ENCODE peak calls at places on chromosomes 5 and 9, in six cellular contexts. K, E, O, H, Y and Z are unnamed samples. For H3K36me3, the result is how much of the 10 kb centered on the place peaks cover.

GRCh38 chr5:87126869-87127268 is 140.8 kb upstream of the RASA1 start:
- DNase-seq in Y (no peak), O (no peak), H (no peak), E (no peak), K (no peak), Z (no peak)

GRCh38 chr5:90911169-90911568 is 352.6 kb downstream of the ADGRV1 start:
- DNase-seq in E (no peak), O (no peak), H (no peak), K (no peak), Y (no peak), Z (no peak)

GRCh38 chr9:127968046-127968445 is 12.7 kb downstream of the EEIG1 start:
- DNase-seq in K (peak), O (no peak), H (peak), Y (peak), E (no peak), Z (no peak)

GRCh38 chr5:62977641-62978040 is 399.0 kb downstream of the LRRC70 start:
- DNase-seq in Y (no peak), H (no peak), K (peak), O (no peak), E (no peak), Z (no peak)

GRCh38 chr9:73370053-73370452 is 218.4 kb downstream of the ANXA1 start:
- DNase-seq in O (no peak), K (no peak), Y (no peak), H (no peak), E (peak), Z (no peak)

GRCh38 chr9:37992924-37993349 is 76.1 kb downstream of the SHB start:
- DNase-seq in H (peak), K (no peak), E (peak), O (peak), Y (no peak), Z (no peak)

GRCh38 chr5:109645591-109646236 is 44.0 kb upstream of the MAN2A1 start:
- DNase-seq in Y (no peak), K (no peak), E (no peak), H (no peak), O (no peak), Z (no peak)

GRCh38 chr5:142881076-142881466 is 110.9 kb downstream of the ARHGAP26 start:
- DNase-seq in K (no peak), H (no peak), E (no peak), O (peak), Y (no peak), Z (no peak)

GRCh38 chr5:75952963-75953362 is 130.2 kb upstream of the SV2C start:
- DNase-seq in O (no peak), H (no peak), Y (no peak), K (no peak), E (no peak), Z (no peak)

GRCh38 chr5:94017579-94017978 is 276.2 kb upstream of the POU5F2 start:
- DNase-seq in Y (no peak), O (no peak), E (no peak), H (no peak), K (no peak), Z (no peak)

GRCh38 chr9:2622361-2623045 is 916 bp downstream of the VLDLR start:
- DNase-seq in H (peak), Y (no peak), K (peak), E (no peak), O (no peak), Z (peak)

GRCh38 chr5:43514816-43515677 is at the start of gene C5orf34:
- DNase-seq in H (peak), Y (peak), O (peak), K (peak), E (peak), Z (peak)

GRCh38 chr5:95617057-95617456 is 2.8 kb upstream of the GPR150 start:
- DNase-seq in Y (no peak), E (no peak), O (no peak), H (peak), K (no peak), Z (no peak)

GRCh38 chr9:9998491-9999287 is 614.1 kb downstream of the PTPRD start:
- DNase-seq in O (no peak), Y (no peak), H (peak), E (no peak), K (no peak), Z (no peak)

GRCh38 chr5:149471406-149472183 is 79.6 kb downstream of the CSNK1A1 start:
- DNase-seq in E (peak), Y (no peak), H (peak), K (no peak), O (no peak), Z (peak)

GRCh38 chr5:32092938-32093812 is 80.9 kb downstream of the GOLPH3 start:
- DNase-seq in K (peak), Y (peak), O (peak), H (peak), E (peak), Z (peak)

GRCh38 chr5:74164725-74165226 is 475.8 kb downstream of the ENC1 start:
- DNase-seq in O (peak), Y (no peak), E (no peak), H (no peak), K (no peak), Z (no peak)

GRCh38 chr5:151015974-151016587 is 4.3 kb upstream of the GPX3 start:
- DNase-seq in O (no peak), E (peak), H (no peak), Y (no peak), K (peak), Z (no peak)

GRCh38 chr9:121927081-121927480 is 166.0 kb downstream of the TTLL11 start:
- DNase-seq in Y (no peak), E (no peak), O (no peak), H (no peak), K (no peak), Z (no peak)

GRCh38 chr5:138661991-138662434 is 86.8 kb upstream of the HSPA9 start:
- DNase-seq in E (no peak), H (no peak), K (no peak), O (no peak), Y (no peak), Z (peak)

GRCh38 chr5:132486318-132487094 is 4.1 kb downstream of the IRF1 start:
- DNase-seq in H (no peak), O (no peak), K (no peak), E (no peak), Y (no peak), Z (no peak)

GRCh38 chr5:31692561-31693221 is 53.8 kb downstream of the PDZD2 start:
- DNase-seq in H (no peak), E (no peak), O (peak), Y (no peak), K (no peak), Z (no peak)

GRCh38 chr5:151660616-151661015 is 26.1 kb downstream of the SPARC start:
- DNase-seq in O (no peak), E (no peak), K (no peak), Y (no peak), H (no peak), Z (no peak)

DNA sequence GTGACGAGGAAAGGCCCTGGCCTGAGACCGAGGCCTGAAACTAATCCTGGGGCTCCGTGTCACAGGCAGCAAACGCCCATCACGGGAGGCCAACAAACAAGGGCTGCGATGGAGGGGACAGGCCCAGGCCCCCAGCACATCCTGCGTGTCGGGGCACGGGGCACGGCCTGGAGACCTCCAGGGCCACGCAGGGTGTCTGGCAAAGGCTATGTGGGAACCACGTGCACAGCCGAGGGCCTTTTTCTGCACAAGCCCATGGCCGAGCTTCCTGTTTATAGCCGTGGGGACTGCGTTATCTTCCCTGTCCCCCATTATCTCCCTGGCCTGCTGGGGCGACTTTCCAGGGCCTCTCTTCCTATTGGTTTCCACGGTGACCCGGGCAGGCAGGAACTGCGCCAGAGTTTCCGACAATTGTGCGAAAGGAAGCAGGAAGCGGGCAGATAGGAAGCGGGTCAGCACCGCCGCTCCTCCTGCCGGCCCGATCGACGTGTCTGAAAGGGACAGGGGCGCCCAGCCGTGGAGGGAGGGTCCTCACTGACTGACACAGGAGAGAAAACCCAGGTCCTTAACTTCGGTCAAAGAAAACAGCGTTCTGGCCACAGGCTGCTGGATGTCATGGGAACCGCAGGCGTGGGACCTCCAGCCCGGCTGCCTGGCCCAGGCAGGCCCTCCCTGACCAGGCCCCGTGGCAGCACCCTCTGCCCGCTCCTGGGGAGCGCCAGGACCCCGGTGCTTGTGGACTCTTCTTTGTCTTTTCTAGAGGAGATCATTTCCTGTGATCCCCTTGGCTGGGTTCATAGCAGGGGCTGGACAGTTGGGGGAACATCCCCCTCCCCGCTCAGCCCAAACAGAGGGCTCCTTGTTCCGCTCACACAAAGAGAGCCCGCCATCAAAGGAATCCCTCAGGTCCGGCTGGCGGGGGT is 29.1 kb upstream of the SEC16A start:
- DNase-seq in Y (no peak), O (peak), H (peak), K (peak), E (peak), Z (no peak)
- H3K36me3 ChIP-seq in Y (under half), O (under half), H (half or more), K (under half), E (half or more), Z (under half)

GRCh38 chr5:111422245-111422644 is 90.1 kb downstream of the STARD4 start:
- DNase-seq in Y (no peak), O (no peak), E (no peak), K (no peak), H (no peak), Z (no peak)
- TF ChIP-seq POLR2A in Y (no peak), O (no peak), E (no peak), K (no peak), H (no peak), Z (no peak)

DNA sequence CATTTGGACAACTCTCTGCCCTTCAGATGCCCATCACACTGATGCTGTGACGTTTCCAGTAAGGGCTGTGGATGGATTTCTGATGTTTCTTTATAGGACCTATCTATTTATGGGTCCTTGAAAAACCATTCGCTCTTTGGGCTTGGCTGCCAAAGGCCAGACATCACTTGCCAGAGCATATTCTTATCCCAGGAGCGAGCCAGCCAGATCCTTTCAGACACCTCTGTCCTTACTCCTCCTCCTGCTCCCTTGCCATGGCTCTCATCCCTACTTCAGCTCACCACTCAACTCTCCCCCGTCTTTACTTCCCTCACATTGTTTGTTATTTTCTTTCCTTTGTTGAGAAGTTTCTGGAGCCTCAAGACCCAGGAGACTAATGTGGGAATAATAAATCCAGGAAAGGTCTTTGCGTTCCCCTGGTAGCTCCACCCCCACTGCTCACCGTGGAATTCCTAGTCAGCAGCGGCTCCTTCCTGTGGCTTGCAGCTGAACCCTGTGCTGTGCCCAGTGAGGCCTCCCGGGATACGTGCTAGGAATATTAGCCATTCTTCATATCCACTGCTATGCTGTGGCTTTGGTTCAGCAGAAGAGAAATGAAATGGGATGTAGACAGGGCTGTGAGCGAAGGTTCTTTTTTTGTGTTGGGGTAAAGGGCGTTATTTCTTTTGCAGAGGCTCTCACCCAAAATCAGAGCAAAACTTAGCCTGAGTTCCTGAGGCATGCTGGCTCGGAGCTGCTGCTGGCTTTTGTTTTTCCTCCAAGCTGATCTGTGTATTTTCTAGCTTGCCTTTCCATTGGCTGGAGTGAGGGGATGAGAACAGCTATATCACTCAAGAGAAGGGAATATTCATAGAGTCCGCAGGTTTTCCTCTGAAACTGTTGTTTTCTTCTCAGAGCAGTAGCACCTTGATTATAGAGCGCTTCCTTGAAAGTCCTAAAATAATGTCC is 171.1 kb downstream of the SAXO1 start:
- DNase-seq in E (no peak), K (peak), O (peak), H (peak), Y (no peak), Z (no peak)
- TF ChIP-seq CTCF in E (no peak), K (no peak), O (no peak), H (no peak), Y (no peak), Z (no peak)

GRCh38 chr5:140338918-140339317 is 7.5 kb downstream of the HBEGF start:
- DNase-seq in Y (no peak), H (no peak), O (no peak), K (no peak), E (no peak), Z (no peak)

GRCh38 chr5:140338336-140338735 is 8.1 kb downstream of the HBEGF start:
- DNase-seq in H (no peak), O (no peak), K (no peak), E (no peak), Y (no peak), Z (no peak)

GRCh38 chr5:140339636-140340035 is 6.8 kb downstream of the HBEGF start:
- DNase-seq in H (no peak), O (no peak), K (no peak), Y (no peak), E (no peak), Z (no peak)

GRCh38 chr5:140337880-140338279 is 8.5 kb downstream of the HBEGF start:
- DNase-seq in O (no peak), K (no peak), Y (no peak), E (no peak), H (no peak), Z (no peak)

GRCh38 chr5:140336388-140336787 is 10.0 kb downstream of the HBEGF start:
- DNase-seq in H (no peak), K (no peak), E (no peak), O (no peak), Y (no peak), Z (no peak)
- H3K36me3 ChIP-seq in H (under half), K (under half), E (under half), O (under half), Y (under half), Z (under half)